ENCODE peak calls at places on chromosomes 3 and 15, in six cellular contexts. One of them, this sample, is unnamed.

GRCh38 chr15:82890338-82891024 is 62.0 kb downstream of the HOMER2 start:
- DNase-seq in endothelial cell of umbilical vein: no peak
- DNase-seq in K562: no peak
- DNase-seq in HepG2: no peak
- DNase-seq in A549: no peak
- DNase-seq in GM12878: no peak
- DNase-seq in this sample: no peak

GRCh38 chr3:23041918-23042696 is 161.0 kb upstream of the UBE2E2 start:
- DNase-seq in endothelial cell of umbilical vein: no peak
- DNase-seq in GM12878: no peak
- DNase-seq in A549: no peak
- DNase-seq in HepG2: no peak
- DNase-seq in K562: no peak
- DNase-seq in this sample: no peak

GRCh38 chr3:148954981-148955380 is 36.4 kb upstream of the GYG1 start:
- DNase-seq in A549: no peak
- DNase-seq in HepG2: no peak
- DNase-seq in endothelial cell of umbilical vein: no peak
- DNase-seq in K562: no peak
- DNase-seq in GM12878: no peak
- DNase-seq in this sample: no peak

GRCh38 chr3:185988080-185988815 is 50.4 kb upstream of the TRA2B start:
- DNase-seq in HepG2: no peak
- DNase-seq in endothelial cell of umbilical vein: no peak
- DNase-seq in A549: no peak
- DNase-seq in GM12878: no peak
- DNase-seq in K562: no peak
- DNase-seq in this sample: no peak

GRCh38 chr3:138338816-138339215 is 9.2 kb upstream of the NME9 start:
- DNase-seq in K562: no peak
- DNase-seq in A549: no peak
- DNase-seq in HepG2: no peak
- DNase-seq in GM12878: no peak
- DNase-seq in endothelial cell of umbilical vein: no peak
- DNase-seq in this sample: no peak

GRCh38 chr3:43015572-43016512 is 36.7 kb downstream of the GASK1A start:
- DNase-seq in K562: no peak
- DNase-seq in HepG2: no peak
- DNase-seq in A549: no peak
- DNase-seq in endothelial cell of umbilical vein: no peak
- DNase-seq in GM12878: no peak
- DNase-seq in this sample: no peak

GRCh38 chr3:141373768-141374526 is 5.6 kb downstream of the ZBTB38 start:
- DNase-seq in HepG2: no peak
- DNase-seq in K562: no peak
- DNase-seq in A549: peak
- DNase-seq in GM12878: no peak
- DNase-seq in endothelial cell of umbilical vein: no peak
- DNase-seq in this sample: no peak

GRCh38 chr3:194876403-194877165 is 190.9 kb downstream of the FAM43A start:
- DNase-seq in A549: no peak
- DNase-seq in HepG2: no peak
- DNase-seq in GM12878: no peak
- DNase-seq in K562: no peak
- DNase-seq in endothelial cell of umbilical vein: no peak
- DNase-seq in this sample: no peak

GRCh38 chr15:68784206-68784605 is 36.5 kb downstream of the ANP32A start:
- DNase-seq in HepG2: no peak
- DNase-seq in A549: no peak
- DNase-seq in GM12878: no peak
- DNase-seq in K562: no peak
- DNase-seq in endothelial cell of umbilical vein: no peak
- DNase-seq in this sample: no peak

GRCh38 chr3:50318615-50319014 is 3.9 kb downstream of the HYAL2 start:
- DNase-seq in endothelial cell of umbilical vein: no peak
- DNase-seq in GM12878: no peak
- DNase-seq in HepG2: no peak
- DNase-seq in K562: no peak
- DNase-seq in A549: no peak
- DNase-seq in this sample: no peak

GRCh38 chr3:50318163-50318562 is 4.4 kb downstream of the HYAL2 start:
- DNase-seq in A549: no peak
- DNase-seq in endothelial cell of umbilical vein: no peak
- DNase-seq in K562: no peak
- DNase-seq in GM12878: no peak
- DNase-seq in HepG2: no peak
- DNase-seq in this sample: no peak

GRCh38 chr3:50320853-50321145 is 1.7 kb downstream of the HYAL2 start:
- DNase-seq in HepG2: no peak
- DNase-seq in A549: no peak
- DNase-seq in GM12878: no peak
- DNase-seq in endothelial cell of umbilical vein: no peak
- DNase-seq in K562: no peak
- DNase-seq in this sample: no peak

GRCh38 chr3:50319872-50320625 is 2.5 kb downstream of the HYAL2 start:
- DNase-seq in K562: no peak
- DNase-seq in endothelial cell of umbilical vein: peak
- DNase-seq in HepG2: no peak
- DNase-seq in A549: no peak
- DNase-seq in GM12878: no peak
- DNase-seq in this sample: no peak

GRCh38 chr3:50319181-50319871 is 3.2 kb downstream of the HYAL2 start:
- DNase-seq in HepG2: no peak
- DNase-seq in GM12878: no peak
- DNase-seq in A549: no peak
- DNase-seq in endothelial cell of umbilical vein: no peak
- DNase-seq in K562: no peak
- DNase-seq in this sample: no peak
- H3K4me3 ChIP-seq in HepG2: no peak
- H3K4me3 ChIP-seq in GM12878: no peak
- H3K4me3 ChIP-seq in A549: no peak
- H3K4me3 ChIP-seq in endothelial cell of umbilical vein: peak
- H3K4me3 ChIP-seq in K562: no peak
- H3K4me3 ChIP-seq in this sample: no peak

GRCh38 chr3:44469914-44470313 is 7.6 kb downstream of the ZNF445 start:
- DNase-seq in K562: no peak
- DNase-seq in endothelial cell of umbilical vein: no peak
- DNase-seq in A549: no peak
- DNase-seq in HepG2: no peak
- DNase-seq in GM12878: no peak
- DNase-seq in this sample: no peak
- TF ChIP-seq MYC in K562: no peak
- TF ChIP-seq MYC in endothelial cell of umbilical vein: no peak
- TF ChIP-seq MYC in A549: no peak
- TF ChIP-seq MYC in HepG2: no peak
- TF ChIP-seq MYC in GM12878: no peak
- TF ChIP-seq MYC in this sample: no peak

GRCh38 chr3:101828289-101828688 is 21.0 kb upstream of the NFKBIZ start:
- DNase-seq in A549: no peak
- DNase-seq in GM12878: no peak
- DNase-seq in HepG2: no peak
- DNase-seq in K562: no peak
- DNase-seq in endothelial cell of umbilical vein: no peak
- DNase-seq in this sample: no peak

GRCh38 chr3:101825904-101826445 is 23.3 kb upstream of the NFKBIZ start:
- DNase-seq in HepG2: no peak
- DNase-seq in GM12878: no peak
- DNase-seq in K562: no peak
- DNase-seq in A549: no peak
- DNase-seq in endothelial cell of umbilical vein: peak
- DNase-seq in this sample: no peak

GRCh38 chr3:101827211-101828174 is 21.8 kb upstream of the NFKBIZ start:
- DNase-seq in HepG2: peak
- DNase-seq in A549: no peak
- DNase-seq in endothelial cell of umbilical vein: peak
- DNase-seq in GM12878: peak
- DNase-seq in K562: peak
- DNase-seq in this sample: peak

GRCh38 chr3:101829878-101830277 is 19.4 kb upstream of the NFKBIZ start:
- DNase-seq in GM12878: no peak
- DNase-seq in HepG2: no peak
- DNase-seq in endothelial cell of umbilical vein: no peak
- DNase-seq in A549: no peak
- DNase-seq in K562: no peak
- DNase-seq in this sample: no peak

DNA sequence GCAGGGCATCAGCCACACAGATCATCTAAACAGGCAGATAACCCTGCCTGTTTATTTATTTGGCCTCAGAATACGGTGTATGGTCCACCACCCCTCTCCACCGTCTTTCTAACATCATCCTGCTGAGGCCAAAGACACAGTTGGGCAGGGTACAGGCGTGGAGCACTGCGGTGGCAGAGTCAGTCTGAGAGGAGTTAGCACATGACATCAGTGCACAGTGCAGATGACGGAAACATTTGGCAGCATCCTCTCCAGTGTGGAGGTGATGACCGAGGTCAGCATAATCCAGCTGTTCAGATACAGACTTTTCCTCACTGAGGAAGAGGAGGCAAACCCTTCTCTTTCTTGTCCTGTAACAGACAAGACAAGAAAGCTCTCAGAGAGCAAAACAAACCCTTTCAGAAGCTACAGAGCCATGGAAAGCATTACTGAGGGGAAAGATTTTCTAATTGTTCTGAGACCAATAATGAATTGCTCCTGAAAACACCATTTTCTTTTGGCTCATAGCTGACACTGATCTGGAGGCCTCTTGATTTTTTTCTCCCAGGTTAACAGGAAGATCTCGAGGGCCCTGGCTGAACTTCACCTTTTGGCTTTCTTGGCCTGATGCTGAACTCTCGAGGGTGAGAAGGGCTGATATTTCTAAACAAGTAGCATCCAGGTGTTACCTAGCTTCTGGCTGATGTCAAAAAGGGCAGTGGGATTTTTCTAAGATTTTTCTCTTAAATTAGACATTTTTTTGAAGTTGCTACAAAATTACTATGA is 20.1 kb upstream of the NFKBIZ start:
- DNase-seq in GM12878: no peak
- DNase-seq in A549: no peak
- DNase-seq in K562: no peak
- DNase-seq in HepG2: no peak
- DNase-seq in endothelial cell of umbilical vein: no peak
- DNase-seq in this sample: no peak
- H3K4me3 ChIP-seq in GM12878: peak
- H3K4me3 ChIP-seq in A549: no peak
- H3K4me3 ChIP-seq in K562: no peak
- H3K4me3 ChIP-seq in HepG2: no peak
- H3K4me3 ChIP-seq in endothelial cell of umbilical vein: no peak
- H3K4me3 ChIP-seq in this sample: no peak

GRCh38 chr3:38154625-38155255 is 10.6 kb upstream of the OXSR1 start:
- DNase-seq in A549: no peak
- DNase-seq in endothelial cell of umbilical vein: no peak
- DNase-seq in HepG2: no peak
- DNase-seq in GM12878: no peak
- DNase-seq in K562: no peak
- DNase-seq in this sample: no peak
- TF ChIP-seq MYC in A549: no peak
- TF ChIP-seq MYC in endothelial cell of umbilical vein: no peak
- TF ChIP-seq MYC in HepG2: no peak
- TF ChIP-seq MYC in GM12878: no peak
- TF ChIP-seq MYC in K562: no peak
- TF ChIP-seq MYC in this sample: no peak

This sample was measured in NB4.